ENCODE peak calls at places on chromosomes 5 and 9, in eight cellular contexts. G is HepG2, Y is esophagus squamous epithelium, C is prostate gland, W is spleen, T is H54, B is breast epithelium, H is body of pancreas. X is an unnamed sample.

GRCh38 chr9:134633362-134634142 is 8.1 kb upstream of the COL5A1 start:
- DNase-seq in H (no peak), T (no peak), C (no peak), W (peak), G (no peak), B (no peak), Y (no peak), X (no peak)

GRCh38 chr9:76257224-76257794 is 136.9 kb downstream of the RFK start:
- DNase-seq in B (no peak), Y (no peak), T (no peak), G (no peak), W (no peak), H (no peak), C (no peak), X (no peak)

GRCh38 chr5:16140944-16141343 is 38.6 kb downstream of the MARCHF11 start:
- DNase-seq in T (no peak), W (no peak), C (no peak), Y (no peak), H (no peak), B (no peak), G (no peak), X (no peak)

GRCh38 chr5:75681125-75681830 is 36.0 kb downstream of the POC5 start:
- DNase-seq in H (no peak), G (peak), Y (no peak), B (no peak), W (no peak), T (no peak), C (no peak), X (no peak)

GRCh38 chr5:86126202-86126601 is 491.5 kb upstream of the COX7C start:
- DNase-seq in B (no peak), G (no peak), T (no peak), H (no peak), Y (no peak), W (no peak), C (no peak), X (no peak)

GRCh38 chr9:111000202-111000601 is 38.1 kb downstream of the LPAR1 start:
- DNase-seq in T (no peak), G (no peak), B (no peak), W (no peak), C (no peak), Y (no peak), H (peak), X (no peak)

GRCh38 chr5:157217289-157218024 is 36.8 kb downstream of the ITK start:
- DNase-seq in Y (no peak), G (no peak), W (no peak), C (no peak), H (no peak), T (no peak), B (no peak), X (no peak)

GRCh38 chr5:145834917-145835838 is at the start of gene PRELID2:
- DNase-seq in T (peak), W (peak), H (peak), Y (peak), C (peak), G (peak), B (peak), X (peak)

GRCh38 chr9:88462191-88462590 is 72.8 kb upstream of the NXNL2 start:
- DNase-seq in C (no peak), H (no peak), W (no peak), G (no peak), T (no peak), B (no peak), Y (no peak), X (no peak)

GRCh38 chr5:103260951-103261350 is 2.4 kb downstream of the MACIR start:
- DNase-seq in C (no peak), B (no peak), T (no peak), Y (no peak), G (no peak), H (no peak), W (no peak), X (no peak)

GRCh38 chr5:45648744-45649143 is 47.4 kb downstream of the HCN1 start:
- DNase-seq in H (no peak), C (no peak), W (no peak), G (no peak), T (no peak), B (no peak), Y (no peak), X (no peak)

GRCh38 chr9:19809422-19810269 is 20.8 kb upstream of the SLC24A2 start:
- DNase-seq in G (no peak), W (no peak), Y (no peak), T (no peak), H (no peak), B (no peak), C (no peak), X (no peak)

GRCh38 chr9:131633491-131634031 is 88.2 kb downstream of the PRRT1B start:
- DNase-seq in H (no peak), C (no peak), Y (no peak), T (no peak), G (no peak), B (peak), W (no peak), X (no peak)

GRCh38 chr9:127523312-127523851 is 72.1 kb downstream of the LRSAM1 start:
- DNase-seq in C (no peak), T (no peak), H (peak), W (no peak), G (no peak), Y (no peak), B (no peak), X (no peak)

GRCh38 chr5:111999286-111999685 is 242.3 kb upstream of the NREP start:
- DNase-seq in Y (no peak), C (no peak), G (no peak), H (no peak), W (no peak), T (no peak), B (no peak), X (no peak)

GRCh38 chr5:83133797-83134196 is 56.5 kb downstream of the XRCC4 start:
- DNase-seq in C (no peak), T (no peak), Y (no peak), W (no peak), H (no peak), G (no peak), B (no peak), X (no peak)

GRCh38 chr5:102809033-102809432 is 53.9 kb downstream of the PAM start:
- DNase-seq in B (no peak), T (no peak), Y (no peak), W (no peak), H (no peak), G (no peak), C (no peak), X (no peak)

GRCh38 chr9:693460-694390 is 147.8 kb upstream of the DMRT1 start:
- DNase-seq in Y (no peak), G (no peak), C (peak), H (no peak), B (no peak), T (no peak), W (no peak), X (peak)
- TF ChIP-seq POLR2A in Y (no peak), G (no peak), C (no peak), H (no peak), B (no peak), T (no peak), W (no peak), X (peak)

DNA sequence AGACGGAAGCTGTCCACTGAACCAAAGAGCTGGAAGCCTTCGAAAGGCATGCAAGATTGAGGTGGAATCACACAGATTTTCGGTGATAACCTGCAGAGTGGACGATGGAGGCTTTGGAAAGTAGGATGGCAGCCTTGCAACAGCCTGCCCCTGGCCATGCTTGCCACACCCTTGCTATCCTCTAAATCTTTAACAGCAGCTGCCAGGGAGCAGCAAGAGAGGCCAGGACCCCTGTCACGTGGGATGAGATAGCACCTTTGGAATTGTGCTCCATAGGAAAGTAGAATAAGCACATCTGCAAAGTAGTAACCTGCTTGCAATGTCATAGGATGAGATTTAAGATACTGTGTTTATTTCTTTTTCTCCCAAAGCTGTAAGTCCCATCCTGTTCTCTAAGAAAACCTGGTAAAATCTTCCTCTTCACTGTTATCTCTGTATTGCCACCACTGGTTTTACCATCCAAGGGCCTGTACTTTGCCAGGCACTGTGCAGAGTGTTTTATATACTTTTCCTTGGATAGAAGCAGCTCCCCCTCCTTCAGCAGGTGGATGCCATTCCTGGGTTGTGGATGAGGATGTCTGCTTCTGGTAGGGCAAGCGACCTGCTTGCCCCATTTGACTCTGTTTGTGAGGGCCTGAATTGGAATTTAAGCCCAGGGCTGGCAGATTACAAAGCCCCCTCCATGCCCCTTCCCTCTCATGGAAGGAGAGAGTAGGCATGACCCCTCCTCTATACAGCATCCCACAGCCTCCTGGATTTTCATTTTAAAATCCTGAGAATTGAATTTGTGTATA is 10.1 kb downstream of the TRIO start:
- DNase-seq in B (no peak), H (no peak), C (no peak), T (no peak), W (no peak), Y (no peak), G (no peak), X (no peak)
- TF ChIP-seq POLR2A in B (no peak), H (no peak), C (no peak), T (no peak), W (no peak), Y (no peak), G (no peak), X (no peak)

DNA sequence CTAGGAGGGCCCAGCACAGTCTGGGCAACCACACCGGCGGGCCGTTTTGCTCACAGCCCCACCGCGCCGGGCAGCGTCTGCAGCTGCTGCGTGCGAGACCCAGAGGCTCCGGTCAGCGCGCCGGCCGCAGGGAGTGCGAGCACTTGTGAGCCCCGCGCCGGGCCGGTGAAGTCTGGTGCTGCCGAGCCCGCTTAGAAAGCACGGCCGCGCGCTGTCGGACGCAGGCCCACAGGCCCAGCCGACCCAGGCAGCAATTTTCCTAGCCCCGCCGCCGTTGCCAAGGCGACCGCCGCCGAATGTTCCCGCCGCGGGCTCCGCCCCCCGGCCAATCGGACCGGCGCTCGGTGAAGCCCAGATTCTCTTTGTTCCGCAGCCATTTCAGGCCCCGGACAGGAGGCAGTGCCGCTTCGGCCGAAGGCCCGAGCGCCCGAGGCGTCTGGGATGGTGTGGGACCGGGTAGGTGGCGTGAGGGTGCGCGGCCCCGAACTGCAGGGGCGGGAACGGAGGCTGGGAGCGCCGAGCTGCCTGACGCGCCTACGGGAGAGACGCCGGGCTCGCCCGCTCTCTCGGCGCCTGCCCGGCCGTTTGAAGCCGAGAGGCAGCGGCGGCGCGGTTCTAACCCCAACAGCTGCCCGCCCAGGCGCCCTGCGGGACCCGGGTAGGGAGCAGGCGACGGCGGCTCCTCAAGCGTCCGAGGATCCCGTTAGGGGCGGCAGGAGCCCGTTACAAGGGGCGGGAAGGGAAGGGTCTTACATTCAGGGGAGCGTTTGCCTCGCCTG is at the start of gene TNPO1:
- DNase-seq in H (peak), B (peak), W (peak), Y (peak), G (peak), T (peak), C (peak), X (peak)
- TF ChIP-seq POLR2A in H (peak), B (peak), W (peak), Y (peak), G (peak), T (peak), C (peak), X (peak)

GRCh38 chr5:149733129-149733900 is 3.2 kb downstream of the PPARGC1B start:
- DNase-seq in Y (no peak), T (no peak), B (no peak), H (no peak), G (no peak), C (no peak), W (no peak), X (no peak)
- TF ChIP-seq POLR2A in Y (no peak), T (no peak), B (no peak), H (no peak), G (no peak), C (no peak), W (no peak), X (no peak)

GRCh38 chr5:131261483-131261882 is 2.4 kb upstream of the CDC42SE2 start:
- DNase-seq in T (no peak), H (no peak), C (no peak), B (no peak), Y (no peak), G (no peak), W (no peak), X (no peak)

GRCh38 chr5:131264453-131265200 is 774 bp downstream of the CDC42SE2 start:
- DNase-seq in W (peak), G (no peak), Y (no peak), H (peak), C (peak), B (no peak), T (no peak), X (peak)

GRCh38 chr5:131262953-131263541 is 806 bp upstream of the CDC42SE2 start:
- DNase-seq in Y (no peak), B (no peak), G (no peak), C (no peak), T (no peak), H (no peak), W (no peak), X (no peak)

GRCh38 chr5:131265318-131265803 is 1.5 kb downstream of the CDC42SE2 start:
- DNase-seq in Y (no peak), C (peak), G (peak), T (no peak), W (no peak), B (no peak), H (peak), X (no peak)

DNA sequence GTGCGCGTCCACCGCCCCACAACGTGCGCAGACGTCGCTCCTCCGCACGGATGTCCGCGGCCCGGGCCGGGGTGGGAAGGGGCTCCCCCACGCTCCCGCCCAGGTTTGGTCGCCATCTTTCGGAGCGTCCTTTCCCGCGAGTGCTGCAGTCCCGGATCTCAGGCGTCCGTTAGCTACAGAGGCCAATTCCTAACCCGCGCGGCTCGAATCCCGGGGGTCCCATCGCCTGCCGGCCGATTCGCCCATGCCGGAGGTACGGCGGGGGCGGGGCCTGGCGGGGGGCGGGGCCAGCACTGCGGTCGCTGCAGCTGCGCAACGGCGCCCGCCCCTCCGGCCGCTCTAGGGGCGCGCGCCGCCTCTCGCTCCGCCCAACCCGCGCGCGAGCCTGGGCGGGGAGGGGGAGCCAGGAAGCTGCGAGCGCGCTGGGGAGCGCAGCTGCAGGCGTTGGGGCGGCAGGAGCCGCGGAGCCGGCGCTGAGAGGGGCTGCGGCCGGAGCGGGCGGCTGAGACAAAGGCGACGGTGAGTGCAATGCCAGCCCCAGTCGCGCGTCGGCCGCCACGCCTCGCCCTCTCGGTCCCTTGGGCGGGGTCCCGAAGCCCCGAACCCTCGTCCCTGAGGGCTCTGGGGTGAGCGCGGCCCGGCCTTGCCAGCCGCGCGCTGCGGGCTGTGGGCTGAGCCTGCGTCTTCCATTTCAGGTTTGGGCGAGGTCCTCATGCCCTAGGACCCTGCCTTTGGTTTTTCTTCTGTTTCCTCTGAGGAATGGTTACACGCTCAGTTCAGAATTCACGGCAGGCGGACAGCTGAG is at the start of gene CDC42SE2:
- DNase-seq in H (peak), G (peak), T (peak), B (peak), C (peak), Y (peak), W (peak), X (peak)
- TF ChIP-seq POLR2A in H (peak), G (peak), T (peak), B (no peak), C (peak), Y (peak), W (peak), X (peak)

DNA sequence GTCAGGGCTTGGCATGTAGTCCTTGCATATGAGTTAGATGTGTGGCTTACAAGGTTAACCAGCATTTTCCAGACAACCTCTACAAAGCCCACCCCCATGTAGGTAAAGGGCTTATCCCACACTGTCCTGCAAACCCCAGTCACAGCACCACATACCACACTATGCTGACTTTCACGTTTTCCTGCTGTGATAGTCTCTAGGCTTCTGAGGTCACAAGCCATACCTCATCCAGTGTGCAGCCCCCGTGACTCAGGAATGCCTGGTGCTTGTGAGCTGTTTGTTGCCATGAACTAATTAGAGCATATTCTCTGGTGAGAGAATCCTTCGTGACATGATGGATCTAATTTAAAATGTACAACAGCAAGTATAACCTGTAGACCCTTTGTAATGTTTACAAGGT is 50.8 kb downstream of the ERAP1 start:
- DNase-seq in T (no peak), C (no peak), H (no peak), Y (no peak), B (no peak), W (no peak), G (no peak), X (no peak)
- TF ChIP-seq POLR2A in T (no peak), C (no peak), H (no peak), Y (no peak), B (no peak), W (no peak), G (no peak), X (no peak)